ENCODE peak calls at places on chromosomes 12 and 14, in six cellular contexts. V is nephron progenitor cell, L is adrenal gland, O is tibial artery, Y is MM.1S, D is lower leg skin. A is an unnamed sample.

GRCh38 chr12:131561891-131562684 is 148.8 kb upstream of the SFSWAP start:
- DNase-seq in L (no peak), V (no peak), Y (no peak), D (no peak), O (no peak), A (no peak)

GRCh38 chr14:89624500-89625156 is 207.6 kb upstream of the FOXN3 start:
- DNase-seq in L (no peak), D (no peak), Y (no peak), V (no peak), O (no peak), A (no peak)

GRCh38 chr12:106189341-106189740 is 50.6 kb upstream of the NUAK1 start:
- DNase-seq in L (no peak), D (no peak), Y (no peak), O (no peak), V (no peak), A (no peak)

GRCh38 chr12:108689314-108690190 is 41.8 kb downstream of the CORO1C start:
- DNase-seq in Y (peak), D (peak), O (peak), V (no peak), L (no peak), A (no peak)

GRCh38 chr14:52044791-52045522 is 23.9 kb downstream of the NID2 start:
- DNase-seq in L (no peak), V (no peak), D (no peak), Y (no peak), O (no peak), A (no peak)

GRCh38 chr12:31589582-31589895 is 1.4 kb downstream of the DENND5B start:
- DNase-seq in D (peak), Y (peak), O (no peak), V (peak), L (no peak), A (no peak)

GRCh38 chr12:111404362-111405148 is 1.2 kb upstream of the SH2B3 start:
- DNase-seq in O (no peak), L (peak), D (no peak), V (peak), Y (no peak), A (peak)

GRCh38 chr12:9342614-9343353 is 134.6 kb upstream of the PZP start:
- DNase-seq in D (no peak), V (no peak), Y (no peak), O (no peak), L (no peak), A (no peak)

GRCh38 chr12:122080149-122081107 is 1.9 kb downstream of the MLXIP start:
- DNase-seq in V (no peak), O (peak), D (peak), Y (peak), L (peak), A (no peak)

GRCh38 chr12:11922361-11922760 is 148.4 kb upstream of the BCL2L14 start:
- DNase-seq in O (no peak), D (no peak), V (no peak), L (no peak), Y (no peak), A (no peak)

GRCh38 chr14:58832010-58832409 is 194.2 kb downstream of the DACT1 start:
- DNase-seq in V (no peak), O (no peak), Y (no peak), D (no peak), L (no peak), A (no peak)

GRCh38 chr12:30323008-30323407 is 372.7 kb downstream of the IPO8 start:
- DNase-seq in Y (no peak), D (no peak), V (no peak), L (no peak), O (no peak), A (no peak)

GRCh38 chr14:26596722-26597030 is 1.2 kb downstream of the NOVA1 start:
- DNase-seq in V (peak), L (no peak), D (no peak), Y (no peak), O (peak), A (no peak)

GRCh38 chr12:7093892-7094291 is 1.6 kb upstream of the C1R start:
- DNase-seq in D (no peak), V (no peak), O (peak), Y (no peak), L (no peak), A (no peak)

GRCh38 chr12:129540954-129541353 is 362.9 kb downstream of the TMEM132D start:
- DNase-seq in Y (no peak), O (no peak), V (no peak), D (no peak), L (no peak), A (no peak)

GRCh38 chr12:108773798-108774788 is 42.8 kb upstream of the CORO1C start:
- DNase-seq in V (peak), Y (no peak), L (peak), O (peak), D (peak), A (no peak)

GRCh38 chr14:52014601-52015267 is 25.4 kb downstream of the RTRAF start:
- DNase-seq in O (no peak), Y (no peak), V (no peak), D (no peak), L (no peak), A (no peak)

GRCh38 chr12:13841358-13841757 is 140.0 kb downstream of the GRIN2B start:
- DNase-seq in O (no peak), L (no peak), Y (no peak), D (no peak), V (no peak), A (no peak)

GRCh38 chr14:95993768-95994592 is 45.2 kb upstream of the C14orf132 start:
- DNase-seq in Y (peak), L (peak), O (no peak), D (no peak), V (peak), A (no peak)

GRCh38 chr14:20934148-20934762 is 21.0 kb upstream of the RNASE2 start:
- DNase-seq in D (no peak), Y (peak), L (no peak), V (peak), O (no peak), A (no peak)

GRCh38 chr12:52165096-52165855 is 26.5 kb downstream of the KRT80 start:
- DNase-seq in Y (no peak), V (no peak), D (no peak), O (no peak), L (no peak), A (no peak)

GRCh38 chr12:87866602-87867292 is 162.5 kb downstream of the C12orf50 start:
- DNase-seq in O (no peak), Y (no peak), V (no peak), D (no peak), L (no peak), A (no peak)
- TF ChIP-seq CTCF in O (no peak), Y (peak), V (peak), D (no peak), L (peak), A (no peak)

GRCh38 chr12:116266631-116267349 is 10.7 kb downstream of the MED13L start:
- DNase-seq in O (no peak), D (no peak), Y (no peak), V (no peak), L (no peak), A (no peak)

GRCh38 chr12:116267948-116268347 is 9.5 kb downstream of the MED13L start:
- DNase-seq in D (no peak), O (no peak), L (no peak), V (no peak), Y (no peak), A (no peak)

GRCh38 chr12:116264525-116265070 is 12.9 kb downstream of the MED13L start:
- DNase-seq in D (no peak), Y (no peak), L (no peak), V (no peak), O (no peak), A (no peak)

GRCh38 chr12:116265361-116266128 is 11.9 kb downstream of the MED13L start:
- DNase-seq in D (no peak), L (no peak), O (no peak), Y (no peak), V (no peak), A (no peak)

DNA sequence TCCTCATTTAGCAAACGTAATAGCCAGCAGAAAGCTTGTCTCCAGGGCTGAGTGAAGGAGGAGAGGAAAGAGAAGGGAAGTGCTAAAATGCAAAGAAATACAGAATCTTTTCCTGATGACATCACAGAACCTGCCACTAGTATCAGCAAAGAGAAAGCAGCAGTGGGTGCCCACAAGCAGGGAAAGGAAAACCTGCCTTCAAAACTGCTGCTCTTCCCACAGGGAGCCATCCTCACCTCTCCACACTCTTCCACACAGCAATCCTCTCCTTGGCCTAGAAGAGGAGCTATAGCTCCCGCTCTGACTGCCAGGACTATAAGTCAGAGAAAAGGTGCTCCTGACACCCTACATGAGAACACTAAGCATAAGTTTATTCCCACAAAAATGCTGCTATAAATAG is 11.3 kb downstream of the MED13L start:
- DNase-seq in V (no peak), O (no peak), D (no peak), L (no peak), Y (no peak), A (no peak)
- TF ChIP-seq CTCF in V (no peak), O (no peak), D (no peak), L (no peak), Y (no peak), A (no peak)

GRCh38 chr12:55728185-55728931 is 451 bp downstream of the CD63 start:
- DNase-seq in O (peak), L (peak), V (peak), D (peak), Y (no peak), A (no peak)

GRCh38 chr12:55728932-55729591 is at the start of gene CD63:
- DNase-seq in O (peak), V (peak), D (peak), L (peak), Y (peak), A (peak)

GRCh38 chr12:55732288-55732687 is 3.5 kb upstream of the CD63 start:
- DNase-seq in L (no peak), D (no peak), O (no peak), Y (no peak), V (no peak), A (no peak)

GRCh38 chr12:55729592-55730446 is 1.0 kb upstream of the CD63 start:
- DNase-seq in L (peak), O (peak), Y (peak), V (peak), D (peak), A (peak)

DNA sequence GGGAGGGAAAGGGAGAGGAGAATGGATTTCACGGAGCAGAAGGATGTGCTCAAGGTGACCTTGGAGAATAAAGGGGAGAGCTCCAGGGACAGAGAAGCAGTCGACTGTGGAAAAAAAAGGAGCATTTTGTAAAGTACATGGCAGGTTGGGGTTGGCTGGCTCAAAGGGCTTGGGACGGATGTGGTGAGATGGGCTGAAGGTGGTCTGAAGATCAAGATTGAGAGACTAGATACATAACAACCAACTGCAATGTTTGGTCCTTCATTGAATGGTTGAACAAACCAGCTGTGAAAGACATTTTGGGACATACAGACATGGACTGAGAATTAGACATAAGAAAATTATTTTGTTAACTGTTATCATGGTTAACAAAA is 1.6 kb upstream of the CD63 start:
- DNase-seq in O (no peak), L (no peak), V (no peak), D (no peak), Y (no peak), A (no peak)
- TF ChIP-seq CTCF in O (no peak), L (no peak), V (no peak), D (no peak), Y (no peak), A (no peak)

GRCh38 chr12:2009623-2010022 is 5.4 kb upstream of the DCP1B start:
- DNase-seq in L (no peak), V (no peak), Y (no peak), O (no peak), D (no peak), A (no peak)
- TF ChIP-seq CTCF in L (no peak), V (no peak), Y (no peak), O (no peak), D (no peak), A (no peak)

GRCh38 chr12:79358716-79359341 is 331.9 kb downstream of the PAWR start:
- DNase-seq in V (no peak), L (no peak), O (no peak), D (no peak), Y (peak), A (no peak)
- TF ChIP-seq CTCF in V (no peak), L (no peak), O (no peak), D (no peak), Y (no peak), A (no peak)

DNA sequence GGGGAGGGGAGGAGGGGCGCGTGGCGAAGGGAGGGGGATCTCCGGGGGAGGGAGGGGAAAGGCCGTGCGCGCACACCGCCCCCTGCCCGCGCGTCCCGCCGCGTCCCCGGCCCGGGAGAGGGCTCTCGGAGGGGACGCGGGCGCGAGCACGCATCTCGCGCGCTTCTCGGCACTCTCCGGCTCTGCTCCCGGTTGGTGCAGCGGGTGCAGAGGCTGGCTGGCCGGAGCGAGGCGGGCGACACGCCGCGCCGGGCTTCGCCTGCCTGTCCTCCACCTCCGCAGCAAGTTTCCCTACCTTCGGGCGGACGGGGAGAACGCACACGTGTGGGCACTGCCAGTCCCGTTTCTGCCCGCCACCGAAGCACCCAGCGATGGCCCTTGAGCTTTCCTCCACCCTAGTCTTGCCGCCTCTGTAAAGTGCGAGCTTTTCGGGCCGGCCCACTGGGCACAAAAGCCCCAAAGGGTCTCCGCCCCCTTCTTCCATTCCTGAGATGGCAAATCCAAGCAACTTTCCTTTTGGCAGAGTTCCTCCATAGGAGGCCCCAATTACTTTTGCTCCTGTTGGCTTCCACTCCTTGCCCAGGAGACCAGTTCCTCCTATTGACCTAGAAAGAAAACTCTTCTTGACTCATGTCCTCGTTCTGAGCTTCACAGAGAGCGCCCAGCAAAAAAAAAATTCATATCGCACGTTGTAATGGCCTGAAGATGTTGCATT is 363 bp upstream of the CSAD start:
- DNase-seq in L (peak), D (peak), O (peak), V (peak), Y (peak), A (peak)
- TF ChIP-seq CTCF in L (no peak), D (no peak), O (no peak), V (no peak), Y (no peak), A (no peak)

A was measured in activated B cell treated with CpG ODN at 0.5 μM for 24 hours.